ENCODE peak calls at places on chromosomes 6 and 20, in nine cellular contexts. N is left lung; U is esophagus muscularis mucosa; C is RWPE2; O is testis; I is CD8-positive, alpha-beta T cell; M is tibial nerve; T is AG10803; S is psoas muscle. A is an unnamed sample.
A peak's percentile ranks its signal among the peaks of the same experiment; 100 is the strongest.

GRCh38 chr20:49245921-49246740 is 26.9 kb downstream of the DDX27 start:
- DNase-seq in N (no peak), U (no peak), C (no peak), O (no peak), I (no peak), M (peak; percentile 25), T (peak; percentile 65), S (no peak), A (peak; percentile 78)

GRCh38 chr6:66931787-66932186 is 1224.8 kb upstream of the EYS start:
- DNase-seq in N (no peak), U (no peak), C (no peak), O (no peak), I (no peak), M (no peak), T (no peak), S (no peak), A (no peak)

GRCh38 chr6:144657691-144658090 is 372.6 kb downstream of the UTRN start:
- DNase-seq in N (no peak), U (no peak), C (no peak), O (no peak), I (no peak), M (no peak), T (no peak), S (no peak), A (peak; percentile 87)

GRCh38 chr6:110509617-110510231 is 33.3 kb upstream of the SLC22A16 start:
- DNase-seq in N (no peak), U (no peak), C (no peak), O (no peak), I (no peak), M (no peak), T (peak; percentile 26), S (no peak), A (peak; percentile 92)

GRCh38 chr6:29685718-29686326 is 4.9 kb upstream of the ZFP57 start:
- DNase-seq in N (no peak), U (no peak), C (no peak), O (no peak), I (no peak), M (no peak), T (no peak), S (no peak), A (no peak)

GRCh38 chr6:35539223-35539622 is 26.5 kb upstream of the TULP1 start:
- DNase-seq in N (no peak), U (no peak), C (no peak), O (no peak), I (no peak), M (no peak), T (no peak), S (no peak), A (no peak)

GRCh38 chr6:118464620-118465019 is 83.5 kb upstream of the PLN start:
- DNase-seq in N (no peak), U (no peak), C (no peak), O (no peak), I (no peak), M (no peak), T (no peak), S (no peak), A (peak; percentile 18)

GRCh38 chr6:9467746-9468145 is 947.1 kb downstream of the TFAP2A start:
- DNase-seq in N (no peak), U (no peak), C (no peak), O (no peak), I (no peak), M (no peak), T (peak; percentile 83), S (no peak), A (peak; percentile 87)

GRCh38 chr6:41707565-41708200 is 27.7 kb downstream of the TFEB start:
- DNase-seq in N (peak; percentile 66), U (no peak), C (no peak), O (no peak), I (peak; percentile 23), M (no peak), T (no peak), S (no peak), A (no peak)

GRCh38 chr6:163438940-163439335 is 24.4 kb downstream of the QKI start:
- DNase-seq in N (no peak), U (no peak), C (no peak), O (peak; percentile 35), I (peak; percentile 40), M (peak; percentile 56), T (no peak), S (peak; percentile 46), A (no peak)

GRCh38 chr6:53090576-53090975 is 25.4 kb downstream of the FBXO9 start:
- DNase-seq in N (no peak), U (no peak), C (no peak), O (no peak), I (no peak), M (no peak), T (peak; percentile 50), S (peak; percentile 51), A (no peak)

GRCh38 chr6:152129606-152130249 is 322.2 kb downstream of the ESR1 start:
- DNase-seq in N (no peak), U (no peak), C (no peak), O (no peak), I (no peak), M (peak; percentile 32), T (peak; percentile 81), S (no peak), A (peak; percentile 48)

GRCh38 chr6:99434702-99435530 is 9.8 kb upstream of the PNISR start:
- DNase-seq in N (no peak), U (no peak), C (no peak), O (no peak), I (no peak), M (no peak), T (peak; percentile 37), S (no peak), A (peak; percentile 65)

GRCh38 chr6:161486903-161487531 is 213.2 kb upstream of the AGPAT4 start:
- DNase-seq in N (no peak), U (no peak), C (no peak), O (no peak), I (no peak), M (no peak), T (no peak), S (no peak), A (no peak)

GRCh38 chr6:79084693-79085092 is 6.6 kb upstream of the PHIP start:
- DNase-seq in N (no peak), U (no peak), C (no peak), O (no peak), I (no peak), M (no peak), T (peak; percentile 26), S (no peak), A (peak; percentile 62)

GRCh38 chr6:94052754-94053153 is 633.4 kb upstream of the EPHA7 start:
- DNase-seq in N (no peak), U (no peak), C (no peak), O (no peak), I (no peak), M (no peak), T (no peak), S (no peak), A (peak; percentile 85)
- TF ChIP-seq CTCF in N (no peak), U (peak; percentile 33), C (no peak), O (no peak), I (no peak), M (no peak), T (no peak), S (no peak), A (peak; percentile 80)

GRCh38 chr20:62716941-62717310 is 8.3 kb downstream of the NTSR1 start:
- DNase-seq in N (no peak), U (no peak), C (no peak), O (no peak), I (no peak), M (no peak), T (no peak), S (no peak), A (no peak)
- H3K4me3 ChIP-seq in N (no peak overlapping the region), U (no peak overlapping the region), C (no peak overlapping the region), O (no peak overlapping the region), I (no peak overlapping the region), M (no peak overlapping the region), T (no peak overlapping the region), S (no peak overlapping the region), A (no peak overlapping the region)

GRCh38 chr6:135300576-135300975 is 119.5 kb downstream of the MYB start:
- DNase-seq in N (no peak), U (no peak), C (no peak), O (no peak), I (no peak), M (no peak), T (no peak), S (no peak), A (no peak)
- TF ChIP-seq CTCF in N (no peak), U (no peak), C (no peak), O (no peak), I (no peak), M (no peak), T (no peak), S (no peak), A (no peak)

DNA sequence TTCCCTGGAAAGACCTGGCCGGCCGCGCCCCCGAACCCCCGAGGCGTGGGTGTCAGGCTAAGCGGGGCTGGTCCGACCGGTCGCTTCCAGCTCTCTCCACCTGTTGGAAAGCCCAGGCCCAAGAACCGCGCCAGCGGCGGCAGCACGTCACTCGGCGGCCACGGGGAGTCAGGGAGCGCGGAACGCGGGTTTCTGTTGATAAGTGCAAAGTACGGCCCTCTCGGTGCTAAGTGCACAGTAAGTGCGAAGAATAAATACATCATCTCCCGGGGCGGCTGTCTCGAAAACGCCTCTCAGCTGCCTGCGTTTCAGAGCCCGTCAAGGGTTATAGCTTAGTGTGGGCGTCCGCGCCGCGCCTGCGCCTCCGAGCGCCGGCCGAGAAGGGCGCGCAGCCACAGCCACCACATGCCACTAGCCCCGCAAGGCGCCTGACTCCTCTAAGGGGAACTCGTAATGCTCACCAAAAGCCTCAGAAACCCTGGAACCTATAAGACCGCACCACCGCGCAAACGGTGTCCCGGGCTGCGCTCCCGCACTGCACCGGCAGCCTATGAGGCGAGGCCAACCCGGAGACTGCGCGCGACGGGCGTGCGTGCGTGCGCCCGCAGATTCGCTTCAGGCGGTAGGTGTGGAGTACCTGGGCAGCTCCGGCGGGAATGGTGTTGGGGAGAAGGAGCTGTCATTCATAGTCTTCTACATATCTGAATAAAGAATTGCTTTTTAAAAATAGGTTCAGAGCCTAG is 9.2 kb upstream of the TBX18 start:
- DNase-seq in N (no peak), U (peak; percentile 81), C (peak; percentile 62), O (peak; percentile 69), I (no peak), M (peak; percentile 28), T (peak; percentile 33), S (peak; percentile 25), A (peak; percentile 71)
- H3K4me3 ChIP-seq in N (peak overlapping the region; percentile 25), U (peak overlapping the region; percentile 53), C (peak overlapping the region; percentile 34), O (peak overlapping the region; percentile 53), I (no peak overlapping the region), M (peak overlapping the region; percentile 41), T (peak overlapping the region; percentile 59), S (peak overlapping the region; percentile 61), A (peak overlapping the region; percentile 65)